ENCODE peak calls at places on chromosome 12, in six cellular contexts. S is cardiac muscle cell; T is uterus; Q is hepatocyte; O is effector memory CD4-positive, alpha-beta T cell; L is ovary. H is an unnamed sample. For H3K36me3, H3K4me1 and H3K27me3, the result is how much of the 10 kb centered on the place peaks cover.

GRCh38 chr12:53481957-53482586 is 17.2 kb downstream of the MAP3K12 start:
- DNase-seq in S (peak), T (no peak), L (no peak), O (no peak), Q (peak), H (no peak)

GRCh38 chr12:46804054-46804453 is 21.7 kb downstream of the SLC38A4 start:
- DNase-seq in O (no peak), T (no peak), S (no peak), L (no peak), Q (no peak), H (no peak)

GRCh38 chr12:20865873-20866272 is 55.4 kb downstream of the SLCO1B3 start:
- DNase-seq in Q (no peak), T (no peak), L (no peak), S (no peak), O (no peak), H (no peak)

GRCh38 chr12:6996040-6996441 is 22.2 kb downstream of the LPCAT3 start:
- DNase-seq in Q (peak), O (no peak), S (peak), T (no peak), L (no peak), H (no peak)

GRCh38 chr12:88247241-88247643 is 105.1 kb downstream of the TMTC3 start:
- DNase-seq in L (no peak), O (no peak), S (no peak), T (no peak), Q (no peak), H (no peak)

GRCh38 chr12:48002773-48003218 is 1.5 kb downstream of the COL2A1 start:
- DNase-seq in O (no peak), S (peak), T (no peak), L (no peak), Q (peak), H (no peak)

GRCh38 chr12:115313929-115314328 is 630.0 kb upstream of the TBX3 start:
- DNase-seq in S (no peak), O (no peak), Q (peak), L (no peak), T (no peak), H (no peak)

GRCh38 chr12:131116437-131117117 is 162.9 kb downstream of the ADGRD1 start:
- DNase-seq in T (peak), Q (peak), S (peak), L (no peak), O (no peak), H (peak)

GRCh38 chr12:19847294-19848059 is 408.2 kb downstream of the AEBP2 start:
- DNase-seq in T (peak), L (peak), O (no peak), Q (no peak), S (no peak), H (no peak)

GRCh38 chr12:66140726-66141125 is 10.2 kb upstream of the LLPH start:
- DNase-seq in Q (no peak), L (no peak), S (no peak), O (no peak), T (no peak), H (no peak)

GRCh38 chr12:71710276-71711125 is 24.6 kb downstream of the TMEM19 start:
- DNase-seq in S (no peak), Q (peak), T (no peak), O (no peak), L (no peak), H (no peak)

GRCh38 chr12:69476276-69477017 is 6.3 kb downstream of the FRS2 start:
- DNase-seq in T (no peak), S (no peak), Q (no peak), O (no peak), L (no peak), H (no peak)

GRCh38 chr12:112909693-112910092 is 2.9 kb downstream of the OAS1 start:
- DNase-seq in Q (no peak), O (no peak), S (no peak), T (no peak), L (no peak), H (no peak)

GRCh38 chr12:48189331-48190125 is 6.1 kb downstream of the CCDC184 start:
- DNase-seq in T (peak), S (peak), Q (peak), O (no peak), L (peak), H (peak)

GRCh38 chr12:93573552-93574223 is 1.2 kb downstream of the SOCS2 start:
- DNase-seq in T (peak), L (peak), S (no peak), O (no peak), Q (peak), H (no peak)

GRCh38 chr12:45216297-45216982 is 545 bp downstream of the ANO6 start:
- DNase-seq in S (peak), Q (peak), L (peak), O (peak), T (peak), H (peak)

GRCh38 chr12:3622732-3623690 is 129.9 kb downstream of the CRACR2A start:
- DNase-seq in O (no peak), L (no peak), Q (no peak), S (no peak), T (no peak), H (no peak)

GRCh38 chr12:56007892-56008471 is 10.9 kb downstream of the SUOX start:
- DNase-seq in Q (no peak), T (no peak), S (no peak), O (no peak), L (no peak), H (no peak)

GRCh38 chr12:65720136-65720535 is 104.1 kb upstream of the HMGA2 start:
- DNase-seq in O (no peak), T (no peak), Q (no peak), S (no peak), L (no peak), H (no peak)

GRCh38 chr12:124684971-124685688 is 117.7 kb upstream of the NCOR2 start:
- DNase-seq in O (no peak), S (no peak), L (peak), T (peak), Q (no peak), H (peak)

GRCh38 chr12:113358381-113359132 is at the start of gene PLBD2:
- DNase-seq in L (peak), Q (peak), S (peak), T (peak), O (peak), H (peak)

GRCh38 chr12:31471061-31471460 is 119.9 kb downstream of the DENND5B start:
- DNase-seq in T (no peak), S (no peak), O (no peak), L (no peak), Q (no peak), H (no peak)

GRCh38 chr12:26564391-26564790 is 268.6 kb downstream of the ITPR2 start:
- DNase-seq in L (no peak), O (no peak), S (no peak), T (no peak), Q (no peak), H (no peak)

GRCh38 chr12:113467154-113467513 is 4.5 kb downstream of the LHX5 start:
- DNase-seq in T (no peak), L (no peak), Q (no peak), O (no peak), S (peak), H (no peak)

GRCh38 chr12:42234970-42235369 is 3.1 kb downstream of the YAF2 start:
- DNase-seq in Q (no peak), L (no peak), O (no peak), S (no peak), T (peak), H (no peak)

DNA sequence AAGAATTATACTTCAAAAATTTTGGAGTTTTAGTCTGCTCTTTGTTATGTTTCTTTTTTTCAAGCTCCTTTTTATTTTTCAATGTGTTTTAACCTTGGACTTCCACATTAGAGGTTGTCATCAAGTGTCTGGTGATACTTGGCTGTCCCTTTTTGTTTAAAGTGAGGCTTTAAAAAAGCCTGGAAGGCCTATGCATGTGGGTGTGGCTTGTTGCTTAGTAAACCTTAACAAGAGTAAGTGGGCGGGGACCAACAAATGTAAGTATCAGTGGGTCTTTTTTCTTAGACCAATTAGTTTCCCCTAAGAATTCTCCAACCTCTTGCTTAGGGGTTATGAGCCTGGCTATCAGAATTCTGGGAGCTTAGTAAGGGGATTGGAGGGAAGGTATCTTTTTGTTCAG is 26.4 kb downstream of the HCFC2 start:
- DNase-seq in S (peak), O (no peak), Q (no peak), L (no peak), T (no peak), H (no peak)
- H3K36me3 ChIP-seq in S (under half), O (under half), Q (under half), L (under half), T (under half), H (half or more)

DNA sequence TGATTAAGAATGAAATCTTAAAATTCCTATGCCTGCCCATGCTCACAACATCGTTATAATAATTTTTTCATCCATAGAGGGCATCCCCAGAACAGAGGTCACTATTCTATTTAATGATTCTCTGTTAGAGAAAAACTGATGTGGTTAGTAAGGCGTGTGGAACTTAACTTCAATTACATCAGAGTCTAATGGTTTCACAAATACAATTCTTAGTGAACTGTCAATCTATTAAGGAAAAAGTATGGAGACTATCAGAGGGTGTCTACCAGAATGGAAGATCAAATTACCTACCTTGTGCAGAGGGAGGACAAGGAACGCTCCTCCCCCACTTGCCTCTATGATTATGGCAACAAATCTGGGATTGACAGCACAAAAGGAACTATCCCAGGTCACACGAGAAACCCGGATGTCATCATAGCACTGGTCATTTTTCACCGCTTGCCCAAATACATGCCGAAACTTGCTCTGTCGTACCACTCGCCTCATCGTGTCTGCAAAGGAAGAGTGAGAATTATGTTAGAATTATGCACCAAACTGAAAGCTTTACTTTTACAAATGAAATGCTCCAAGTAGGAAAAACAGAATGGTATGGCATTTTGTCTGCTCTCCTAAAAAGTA is 30.4 kb downstream of the CORO1C start:
- DNase-seq in T (no peak), Q (no peak), L (no peak), O (no peak), S (no peak), H (no peak)
- H3K4me1 ChIP-seq in T (under half), Q (under half), L (under half), O (under half), S (under half), H (under half)

DNA sequence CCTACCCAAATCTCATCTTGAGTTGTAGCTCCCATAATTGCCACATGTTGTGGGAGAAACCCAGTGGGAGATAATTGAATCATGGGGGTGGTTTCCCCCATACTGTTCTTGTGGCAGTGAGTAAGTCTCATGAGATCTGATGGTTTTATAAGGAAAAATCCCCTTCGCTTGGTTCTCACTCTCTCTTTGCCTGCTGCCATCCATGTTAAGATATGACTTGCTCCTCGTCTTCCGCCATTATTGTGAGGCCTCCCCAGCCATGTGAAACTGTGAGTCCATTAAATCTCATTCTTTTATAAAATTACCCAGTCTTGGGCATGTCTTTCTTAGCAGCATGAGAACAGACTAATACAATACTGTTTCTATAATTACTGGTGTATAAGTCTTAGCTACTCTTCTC is 6.5 kb upstream of the BCAT1 start:
- DNase-seq in T (no peak), O (no peak), S (no peak), Q (no peak), L (no peak), H (no peak)
- H3K27me3 ChIP-seq in T (under half), O (under half), S (under half), Q (under half), L (under half), H (under half)

GRCh38 chr12:109952873-109953272 is 43.3 kb downstream of the GIT2 start:
- DNase-seq in O (no peak), T (no peak), Q (no peak), S (no peak), L (no peak), H (no peak)
- H3K36me3 ChIP-seq in O (half or more), T (under half), Q (under half), S (under half), L (under half), H (under half)

DNA sequence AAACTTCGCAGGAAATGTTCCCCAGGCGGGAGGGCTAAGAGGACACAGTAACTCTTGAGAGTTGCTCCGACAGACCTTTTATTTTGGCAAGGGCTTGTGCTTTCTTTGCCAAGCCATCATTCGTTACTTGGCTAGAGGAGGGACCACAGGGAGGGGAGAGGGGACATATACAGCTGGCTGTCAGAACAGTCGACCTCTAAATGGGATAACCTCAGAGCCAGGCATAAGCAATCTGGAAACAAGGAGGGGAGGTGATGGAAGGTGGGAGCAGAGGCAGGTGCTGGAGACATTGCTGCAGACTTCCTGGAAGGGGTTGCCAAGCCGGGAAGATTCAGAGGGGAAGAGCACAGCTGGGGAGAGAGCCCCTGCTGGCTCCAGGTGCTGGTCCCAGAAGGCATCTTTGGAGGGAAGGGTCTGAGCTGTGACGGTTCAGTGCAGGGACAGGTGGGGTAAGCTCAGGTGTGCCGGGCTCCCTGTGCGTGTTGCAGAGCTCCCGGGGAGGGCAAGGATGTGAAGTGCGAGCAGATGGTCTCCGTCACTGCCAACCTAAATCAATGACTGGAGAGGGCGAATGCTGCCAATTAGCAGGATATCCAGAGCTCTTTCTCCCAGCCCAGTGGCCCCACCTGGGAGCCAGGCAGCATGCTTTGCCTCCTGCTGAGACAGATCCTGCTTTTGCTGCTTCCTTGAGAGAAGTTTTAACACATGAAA is 50.1 kb downstream of the CHST11 start:
- DNase-seq in S (no peak), O (no peak), T (no peak), Q (no peak), L (no peak), H (no peak)
- H3K4me1 ChIP-seq in S (under half), O (under half), T (under half), Q (under half), L (under half), H (under half)

GRCh38 chr12:117842220-117842619 is 126.6 kb downstream of the KSR2 start:
- DNase-seq in O (no peak), L (no peak), T (no peak), S (no peak), Q (no peak), H (no peak)
- H3K27me3 ChIP-seq in O (under half), L (under half), T (under half), S (under half), Q (under half), H (under half)

GRCh38 chr12:15904378-15904920 is 6.7 kb upstream of the DERA start:
- DNase-seq in Q (no peak), T (no peak), L (no peak), O (no peak), S (no peak), H (no peak)
- H3K36me3 ChIP-seq in Q (under half), T (under half), L (under half), O (under half), S (half or more), H (under half)

GRCh38 chr12:79020106-79020505 is 155.5 kb downstream of the SYT1 start:
- DNase-seq in Q (no peak), T (no peak), O (no peak), L (no peak), S (no peak), H (no peak)

GRCh38 chr12:79023784-79024183 is 159.2 kb downstream of the SYT1 start:
- DNase-seq in Q (no peak), S (no peak), O (no peak), L (no peak), T (no peak), H (no peak)

GRCh38 chr12:79023261-79023660 is 158.7 kb downstream of the SYT1 start:
- DNase-seq in T (no peak), Q (no peak), S (no peak), L (no peak), O (no peak), H (no peak)

GRCh38 chr12:79019672-79020071 is 155.1 kb downstream of the SYT1 start:
- DNase-seq in S (no peak), T (no peak), O (no peak), Q (no peak), L (no peak), H (no peak)

GRCh38 chr12:79021021-79021420 is 156.4 kb downstream of the SYT1 start:
- DNase-seq in Q (no peak), L (no peak), O (no peak), S (no peak), T (no peak), H (no peak)
- H3K4me1 ChIP-seq in Q (under half), L (under half), O (under half), S (under half), T (under half), H (under half)

GRCh38 chr12:1835178-1836131 is 15.1 kb downstream of the LRTM2 start:
- DNase-seq in L (no peak), T (no peak), O (no peak), S (no peak), Q (no peak), H (no peak)
- H3K27me3 ChIP-seq in L (under half), T (under half), O (under half), S (under half), Q (under half), H (under half)